ENCODE peak calls at places on chromosome 2, in five cellular contexts. One of them, this sample, is unnamed.

GRCh38 chr2:6072757-6073156 is 380.6 kb downstream of the SOX11 start:
- DNase-seq in AG04450: no peak
- DNase-seq in cardiac muscle cell: no peak
- DNase-seq in OCI-LY7: no peak
- DNase-seq in adrenal gland: no peak
- DNase-seq in this sample: no peak

GRCh38 chr2:29430382-29431112 is 315.3 kb downstream of the CLIP4 start:
- DNase-seq in AG04450: no peak
- DNase-seq in cardiac muscle cell: no peak
- DNase-seq in OCI-LY7: no peak
- DNase-seq in adrenal gland: no peak
- DNase-seq in this sample: no peak

GRCh38 chr2:128681351-128681906 is 362.8 kb upstream of the HS6ST1 start:
- DNase-seq in AG04450: no peak
- DNase-seq in cardiac muscle cell: no peak
- DNase-seq in OCI-LY7: no peak
- DNase-seq in adrenal gland: no peak
- DNase-seq in this sample: no peak

GRCh38 chr2:237223208-237223861 is 137.6 kb downstream of the COPS8 start:
- DNase-seq in AG04450: peak
- DNase-seq in cardiac muscle cell: no peak
- DNase-seq in OCI-LY7: no peak
- DNase-seq in adrenal gland: no peak
- DNase-seq in this sample: no peak

GRCh38 chr2:158936978-158937377 is 31.5 kb upstream of the TANC1 start:
- DNase-seq in AG04450: peak
- DNase-seq in cardiac muscle cell: no peak
- DNase-seq in OCI-LY7: no peak
- DNase-seq in adrenal gland: no peak
- DNase-seq in this sample: no peak

GRCh38 chr2:103132536-103133217 is 370.8 kb downstream of the TMEM182 start:
- DNase-seq in AG04450: no peak
- DNase-seq in cardiac muscle cell: no peak
- DNase-seq in OCI-LY7: no peak
- DNase-seq in adrenal gland: no peak
- DNase-seq in this sample: no peak

GRCh38 chr2:137261858-137262585 is 496.7 kb downstream of the THSD7B start:
- DNase-seq in AG04450: no peak
- DNase-seq in cardiac muscle cell: no peak
- DNase-seq in OCI-LY7: no peak
- DNase-seq in adrenal gland: no peak
- DNase-seq in this sample: no peak

GRCh38 chr2:168541887-168542286 is 85.8 kb downstream of the CERS6 start:
- DNase-seq in AG04450: no peak
- DNase-seq in cardiac muscle cell: no peak
- DNase-seq in OCI-LY7: no peak
- DNase-seq in adrenal gland: no peak
- DNase-seq in this sample: no peak

GRCh38 chr2:64565358-64565757 is 41.2 kb downstream of the AFTPH start:
- DNase-seq in AG04450: no peak
- DNase-seq in cardiac muscle cell: no peak
- DNase-seq in OCI-LY7: no peak
- DNase-seq in adrenal gland: no peak
- DNase-seq in this sample: no peak

GRCh38 chr2:2291500-2292260 is 39.4 kb downstream of the MYT1L start:
- DNase-seq in AG04450: no peak
- DNase-seq in cardiac muscle cell: peak
- DNase-seq in OCI-LY7: no peak
- DNase-seq in adrenal gland: no peak
- DNase-seq in this sample: no peak

GRCh38 chr2:170235860-170236638 is 58.1 kb downstream of the MYO3B start:
- DNase-seq in AG04450: no peak
- DNase-seq in cardiac muscle cell: peak
- DNase-seq in OCI-LY7: peak
- DNase-seq in adrenal gland: peak
- DNase-seq in this sample: peak

GRCh38 chr2:173397539-173397938 is 42.9 kb downstream of the CDCA7 start:
- DNase-seq in AG04450: no peak
- DNase-seq in cardiac muscle cell: no peak
- DNase-seq in OCI-LY7: no peak
- DNase-seq in adrenal gland: no peak
- DNase-seq in this sample: peak

GRCh38 chr2:230700447-230700846 is 12.2 kb upstream of the CAB39 start:
- DNase-seq in AG04450: no peak
- DNase-seq in cardiac muscle cell: no peak
- DNase-seq in OCI-LY7: no peak
- DNase-seq in adrenal gland: no peak
- DNase-seq in this sample: no peak

GRCh38 chr2:191105082-191105481 is 45.7 kb downstream of the STAT4 start:
- DNase-seq in AG04450: no peak
- DNase-seq in cardiac muscle cell: no peak
- DNase-seq in OCI-LY7: no peak
- DNase-seq in adrenal gland: no peak
- DNase-seq in this sample: peak

GRCh38 chr2:234145057-234145456 is 94.6 kb downstream of the SPP2 start:
- DNase-seq in AG04450: no peak
- DNase-seq in cardiac muscle cell: no peak
- DNase-seq in OCI-LY7: no peak
- DNase-seq in adrenal gland: no peak
- DNase-seq in this sample: no peak

GRCh38 chr2:24620936-24621335 is 129.9 kb downstream of the NCOA1 start:
- DNase-seq in AG04450: no peak
- DNase-seq in cardiac muscle cell: no peak
- DNase-seq in OCI-LY7: no peak
- DNase-seq in adrenal gland: peak
- DNase-seq in this sample: peak

GRCh38 chr2:172270278-172271079 is 156.9 kb upstream of the ITGA6 start:
- DNase-seq in AG04450: no peak
- DNase-seq in cardiac muscle cell: no peak
- DNase-seq in OCI-LY7: no peak
- DNase-seq in adrenal gland: no peak
- DNase-seq in this sample: no peak

GRCh38 chr2:128784626-128785306 is 466.1 kb upstream of the HS6ST1 start:
- DNase-seq in AG04450: no peak
- DNase-seq in cardiac muscle cell: no peak
- DNase-seq in OCI-LY7: no peak
- DNase-seq in adrenal gland: no peak
- DNase-seq in this sample: no peak

GRCh38 chr2:201467666-201468065 is 16.1 kb downstream of the STRADB start:
- DNase-seq in AG04450: no peak
- DNase-seq in cardiac muscle cell: no peak
- DNase-seq in OCI-LY7: no peak
- DNase-seq in adrenal gland: no peak
- DNase-seq in this sample: no peak

GRCh38 chr2:97848347-97848746 is 135.0 kb downstream of the ZAP70 start:
- DNase-seq in AG04450: no peak
- DNase-seq in cardiac muscle cell: no peak
- DNase-seq in OCI-LY7: no peak
- DNase-seq in adrenal gland: no peak
- DNase-seq in this sample: no peak

GRCh38 chr2:127086800-127087737 is 19.9 kb downstream of the BIN1 start:
- DNase-seq in AG04450: peak
- DNase-seq in cardiac muscle cell: peak
- DNase-seq in OCI-LY7: peak
- DNase-seq in adrenal gland: peak
- DNase-seq in this sample: no peak

GRCh38 chr2:182228741-182229140 is 198.1 kb downstream of the PDE1A start:
- DNase-seq in AG04450: no peak
- DNase-seq in cardiac muscle cell: no peak
- DNase-seq in OCI-LY7: no peak
- DNase-seq in adrenal gland: no peak
- DNase-seq in this sample: no peak

GRCh38 chr2:110126926-110127325 is 11.3 kb upstream of the MALL start:
- DNase-seq in AG04450: no peak
- DNase-seq in cardiac muscle cell: no peak
- DNase-seq in OCI-LY7: no peak
- DNase-seq in adrenal gland: no peak
- DNase-seq in this sample: no peak

GRCh38 chr2:12014088-12014960 is 267.9 kb downstream of the LPIN1 start:
- DNase-seq in AG04450: no peak
- DNase-seq in cardiac muscle cell: no peak
- DNase-seq in OCI-LY7: peak
- DNase-seq in adrenal gland: peak
- DNase-seq in this sample: no peak

GRCh38 chr2:39625927-39626270 is 39.8 kb upstream of the TMEM178A start:
- DNase-seq in AG04450: no peak
- DNase-seq in cardiac muscle cell: no peak
- DNase-seq in OCI-LY7: no peak
- DNase-seq in adrenal gland: no peak
- DNase-seq in this sample: no peak

GRCh38 chr2:144357623-144358400 is 162.1 kb downstream of the ZEB2 start:
- DNase-seq in AG04450: peak
- DNase-seq in cardiac muscle cell: no peak
- DNase-seq in OCI-LY7: no peak
- DNase-seq in adrenal gland: peak
- DNase-seq in this sample: peak

GRCh38 chr2:64936809-64937208 is 52.4 kb upstream of the SLC1A4 start:
- DNase-seq in AG04450: no peak
- DNase-seq in cardiac muscle cell: no peak
- DNase-seq in OCI-LY7: no peak
- DNase-seq in adrenal gland: no peak
- DNase-seq in this sample: no peak

GRCh38 chr2:101827246-101827645 is 129.7 kb downstream of the MAP4K4 start:
- DNase-seq in AG04450: peak
- DNase-seq in cardiac muscle cell: no peak
- DNase-seq in OCI-LY7: no peak
- DNase-seq in adrenal gland: no peak
- DNase-seq in this sample: peak

GRCh38 chr2:20439193-20439475 is 7.7 kb upstream of the RHOB start:
- DNase-seq in AG04450: no peak
- DNase-seq in cardiac muscle cell: no peak
- DNase-seq in OCI-LY7: no peak
- DNase-seq in adrenal gland: no peak
- DNase-seq in this sample: no peak

GRCh38 chr2:65491381-65491903 is 59.0 kb upstream of the SPRED2 start:
- DNase-seq in AG04450: no peak
- DNase-seq in cardiac muscle cell: no peak
- DNase-seq in OCI-LY7: no peak
- DNase-seq in adrenal gland: no peak
- DNase-seq in this sample: no peak

GRCh38 chr2:216232721-216233120 is 123.6 kb downstream of the XRCC5 start:
- DNase-seq in AG04450: no peak
- DNase-seq in cardiac muscle cell: no peak
- DNase-seq in OCI-LY7: no peak
- DNase-seq in adrenal gland: no peak
- DNase-seq in this sample: no peak

GRCh38 chr2:216235462-216235861 is 126.3 kb downstream of the XRCC5 start:
- DNase-seq in AG04450: no peak
- DNase-seq in cardiac muscle cell: no peak
- DNase-seq in OCI-LY7: no peak
- DNase-seq in adrenal gland: no peak
- DNase-seq in this sample: no peak

GRCh38 chr2:216235896-216236295 is 126.7 kb downstream of the XRCC5 start:
- DNase-seq in AG04450: no peak
- DNase-seq in cardiac muscle cell: no peak
- DNase-seq in OCI-LY7: no peak
- DNase-seq in adrenal gland: no peak
- DNase-seq in this sample: no peak

GRCh38 chr2:216233281-216233995 is 124.3 kb downstream of the XRCC5 start:
- DNase-seq in AG04450: no peak
- DNase-seq in cardiac muscle cell: no peak
- DNase-seq in OCI-LY7: no peak
- DNase-seq in adrenal gland: no peak
- DNase-seq in this sample: no peak

DNA sequence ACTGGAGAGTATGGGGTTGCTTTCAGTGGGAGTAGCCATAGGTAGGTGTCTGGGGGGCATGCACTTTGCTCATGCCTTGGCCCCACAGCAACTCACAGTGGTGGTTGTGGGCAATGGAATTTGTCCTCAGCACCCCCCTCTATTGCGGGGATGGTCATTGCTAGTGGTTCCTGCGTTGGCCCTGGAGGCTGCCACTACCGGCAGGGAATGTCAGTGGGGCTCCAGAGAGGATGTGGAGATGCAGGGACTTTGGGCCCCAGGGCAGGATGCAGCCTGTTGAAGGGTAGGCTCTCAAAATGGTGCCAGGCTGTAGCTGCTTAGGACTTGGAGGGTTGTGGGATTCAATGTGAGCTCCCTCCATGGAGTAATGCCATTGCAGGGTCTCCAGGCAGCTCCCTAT is 125.0 kb downstream of the XRCC5 start:
- DNase-seq in AG04450: no peak
- DNase-seq in cardiac muscle cell: no peak
- DNase-seq in OCI-LY7: no peak
- DNase-seq in adrenal gland: no peak
- DNase-seq in this sample: no peak
- H3K4me3 ChIP-seq in AG04450: no peak
- H3K4me3 ChIP-seq in cardiac muscle cell: no peak
- H3K4me3 ChIP-seq in OCI-LY7: no peak
- H3K4me3 ChIP-seq in adrenal gland: no peak
- H3K4me3 ChIP-seq in this sample: no peak

DNA sequence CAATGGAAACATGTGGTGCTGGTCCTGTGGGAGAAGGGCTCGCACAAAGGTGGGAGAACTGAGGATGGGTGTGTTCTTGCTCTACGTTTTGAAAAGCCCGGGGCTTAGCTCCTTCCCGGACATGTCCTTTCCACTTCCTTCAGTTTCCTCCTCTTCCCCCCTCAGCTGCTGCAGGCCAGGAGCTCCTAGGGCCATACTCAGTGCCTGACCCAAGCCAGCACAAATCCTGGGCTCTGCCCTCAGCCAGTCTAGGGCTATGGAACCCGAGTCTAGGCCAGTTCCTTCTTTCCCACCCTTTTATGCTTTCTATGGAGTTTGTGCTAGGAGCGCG is 1.4 kb upstream of the SIX2 start:
- DNase-seq in AG04450: no peak
- DNase-seq in cardiac muscle cell: no peak
- DNase-seq in OCI-LY7: no peak
- DNase-seq in adrenal gland: no peak
- DNase-seq in this sample: no peak
- H3K4me3 ChIP-seq in AG04450: no peak
- H3K4me3 ChIP-seq in cardiac muscle cell: peak
- H3K4me3 ChIP-seq in OCI-LY7: no peak
- H3K4me3 ChIP-seq in adrenal gland: peak
- H3K4me3 ChIP-seq in this sample: no peak

GRCh38 chr2:149129433-149129832 is 90.9 kb downstream of the LYPD6B start:
- DNase-seq in AG04450: no peak
- DNase-seq in cardiac muscle cell: no peak
- DNase-seq in OCI-LY7: peak
- DNase-seq in adrenal gland: no peak
- DNase-seq in this sample: no peak
- H3K4me3 ChIP-seq in AG04450: no peak
- H3K4me3 ChIP-seq in cardiac muscle cell: no peak
- H3K4me3 ChIP-seq in OCI-LY7: peak
- H3K4me3 ChIP-seq in adrenal gland: no peak
- H3K4me3 ChIP-seq in this sample: no peak

DNA sequence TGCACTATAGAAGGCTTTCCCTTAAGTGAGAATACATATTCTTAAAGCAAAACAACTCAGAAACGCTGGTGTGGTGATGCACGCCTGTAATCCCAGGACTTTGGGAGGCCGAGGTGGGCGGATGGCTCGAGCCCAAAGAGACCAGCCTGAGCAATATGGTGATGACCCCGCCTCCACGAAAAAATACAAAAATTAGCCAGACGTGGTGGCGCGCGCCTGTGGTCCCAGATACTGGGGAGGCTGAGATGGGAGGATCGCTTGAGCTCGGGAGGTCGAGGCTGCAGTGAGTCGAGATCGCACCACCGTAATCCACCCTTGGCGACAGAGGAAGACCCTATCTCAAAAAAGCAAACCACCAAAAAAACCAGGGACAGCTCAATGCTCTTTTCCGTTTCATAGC is 750 bp upstream of the CCDC150 start:
- DNase-seq in AG04450: no peak
- DNase-seq in cardiac muscle cell: no peak
- DNase-seq in OCI-LY7: no peak
- DNase-seq in adrenal gland: no peak
- DNase-seq in this sample: no peak
- H3K4me3 ChIP-seq in AG04450: no peak
- H3K4me3 ChIP-seq in cardiac muscle cell: no peak
- H3K4me3 ChIP-seq in OCI-LY7: peak
- H3K4me3 ChIP-seq in adrenal gland: peak
- H3K4me3 ChIP-seq in this sample: no peak